ENCODE peak calls at places on chromosomes 12 and 14, in five cellular contexts. M, Y, B, C and E are unnamed samples.

GRCh38 chr12:3661028-3661427 is 91.9 kb downstream of the CRACR2A start:
- DNase-seq in B (no peak), M (no peak), Y (no peak), C (no peak), E (no peak)

GRCh38 chr14:100504372-100505078 is 82.7 kb downstream of the BEGAIN start:
- DNase-seq in Y (no peak), C (no peak), M (peak), B (no peak), E (no peak)

GRCh38 chr12:24510581-24511125 is 438.2 kb downstream of the BCAT1 start:
- DNase-seq in M (no peak), Y (no peak), B (no peak), C (no peak), E (no peak)

GRCh38 chr12:70722584-70723343 is 85.5 kb upstream of the PTPRB start:
- DNase-seq in C (no peak), Y (no peak), B (no peak), M (no peak), E (no peak)

GRCh38 chr14:80136358-80136757 is 74.9 kb downstream of the DIO2 start:
- DNase-seq in M (no peak), B (no peak), C (no peak), Y (no peak), E (no peak)

GRCh38 chr14:21526672-21527319 is 650 bp upstream of the SALL2 start:
- DNase-seq in C (no peak), B (no peak), M (no peak), Y (no peak), E (no peak)

GRCh38 chr12:93832126-93832525 is 155.0 kb downstream of the CRADD start:
- DNase-seq in C (no peak), M (no peak), B (no peak), Y (peak), E (no peak)

GRCh38 chr12:52896190-52897100 is 8.4 kb downstream of the KRT8 start:
- DNase-seq in B (no peak), Y (no peak), M (no peak), C (no peak), E (no peak)

GRCh38 chr12:129563266-129563665 is 340.6 kb downstream of the TMEM132D start:
- DNase-seq in C (no peak), Y (no peak), B (no peak), M (no peak), E (no peak)

GRCh38 chr12:122843472-122843871 is 8.2 kb downstream of the HIP1R start:
- DNase-seq in Y (no peak), M (no peak), B (no peak), C (no peak), E (no peak)

GRCh38 chr14:90341784-90342183 is 10.0 kb upstream of the NRDE2 start:
- DNase-seq in Y (no peak), C (no peak), B (no peak), M (no peak), E (no peak)

GRCh38 chr12:56601503-56601902 is 28.6 kb downstream of the BAZ2A start:
- DNase-seq in C (no peak), B (no peak), M (no peak), Y (no peak), E (no peak)

GRCh38 chr12:11650697-11651281 is 1.3 kb downstream of the ETV6 start:
- DNase-seq in C (no peak), M (peak), B (no peak), Y (peak), E (no peak)

GRCh38 chr12:126685636-126686035 is 1581.3 kb upstream of the TMEM132C start:
- DNase-seq in M (no peak), C (no peak), B (no peak), Y (no peak), E (no peak)

GRCh38 chr12:132489078-132489601 is 811 bp upstream of the FBRSL1 start:
- DNase-seq in M (no peak), B (no peak), C (no peak), Y (peak), E (no peak)

GRCh38 chr12:123134265-123134664 is 16.6 kb downstream of the PITPNM2 start:
- DNase-seq in B (no peak), C (no peak), M (no peak), Y (no peak), E (no peak)

GRCh38 chr14:64500088-64500487 is 3.5 kb downstream of the ZBTB25 start:
- DNase-seq in C (no peak), B (no peak), Y (no peak), M (no peak), E (no peak)

GRCh38 chr12:54138219-54138618 is 50.6 kb downstream of the SMUG1 start:
- DNase-seq in Y (no peak), M (no peak), B (no peak), C (no peak), E (no peak)

GRCh38 chr12:17062296-17063061 is 456.5 kb upstream of the LMO3 start:
- DNase-seq in B (no peak), C (no peak), M (peak), Y (peak), E (no peak)

GRCh38 chr12:52316701-52317100 is 4.5 kb downstream of the KRT83 start:
- DNase-seq in B (no peak), C (no peak), M (no peak), Y (no peak), E (no peak)